ENCODE peak calls at places on chromosomes 2 and 18, in six cellular contexts. I is uterus; Z is G401; O is activated naive CD4-positive, alpha-beta T cell treated with Interleukin-2 at 50 U/mL for 16 hours; H is skeletal muscle cell; T is GDM1. U is an unnamed sample.
A peak's percentile ranks its signal among the peaks of the same experiment; 100 is the strongest.

GRCh38 chr18:23675236-23675635 is 12.5 kb upstream of the ANKRD29 start:
- DNase-seq in T (no peak), I (no peak), Z (no peak), O (no peak), H (no peak), U (no peak)

GRCh38 chr18:8616026-8616401 is 6.8 kb downstream of the RAB12 start:
- DNase-seq in Z (no peak), T (no peak), H (no peak), O (no peak), I (no peak), U (no peak)

GRCh38 chr2:74778381-74779371 is 55.3 kb upstream of the HK2 start:
- DNase-seq in I (no peak), T (no peak), O (no peak), Z (no peak), H (no peak), U (no peak)

GRCh38 chr18:70414315-70414714 is 125.5 kb downstream of the SOCS6 start:
- DNase-seq in Z (no peak), O (no peak), I (no peak), T (no peak), H (no peak), U (no peak)

GRCh38 chr18:32010124-32010745 is 8.4 kb upstream of the RNF125 start:
- DNase-seq in T (no peak), O (no peak), H (no peak), I (no peak), Z (no peak), U (no peak)

GRCh38 chr2:228838819-228839218 is 432.3 kb downstream of the PID1 start:
- DNase-seq in I (no peak), O (no peak), T (no peak), Z (no peak), H (no peak), U (no peak)

GRCh38 chr2:167132066-167132465 is 243.8 kb downstream of the XIRP2 start:
- DNase-seq in Z (no peak), H (no peak), T (no peak), I (no peak), O (no peak), U (no peak)

GRCh38 chr2:177598321-177598922 is 205.8 kb downstream of the AGPS start:
- DNase-seq in Z (peak; percentile 88), O (no peak), I (peak; percentile 61), T (no peak), H (peak; percentile 52), U (peak; percentile 79)

GRCh38 chr2:141534671-141535359 is 596.0 kb downstream of the LRP1B start:
- DNase-seq in O (no peak), T (peak; percentile 68), I (no peak), Z (no peak), H (no peak), U (no peak)

GRCh38 chr2:81073412-81073811 is 768.9 kb upstream of the LRRTM1 start:
- DNase-seq in O (no peak), T (no peak), H (no peak), I (no peak), Z (no peak), U (no peak)

GRCh38 chr18:54260376-54261072 is 8.8 kb upstream of the POLI start:
- DNase-seq in Z (no peak), H (no peak), T (no peak), I (no peak), O (no peak), U (no peak)

GRCh38 chr2:41830600-41830999 is 217.2 kb upstream of the PKDCC start:
- DNase-seq in O (no peak), Z (no peak), T (no peak), H (no peak), I (no peak), U (no peak)

GRCh38 chr2:202056611-202057010 is 16.4 kb upstream of the KIAA2012 start:
- DNase-seq in I (no peak), Z (no peak), T (no peak), O (no peak), H (no peak), U (peak; percentile 29)

GRCh38 chr2:7835693-7836680 is 845.9 kb upstream of the ID2 start:
- DNase-seq in O (no peak), I (no peak), H (no peak), Z (no peak), T (peak; percentile 56), U (peak; percentile 13)

GRCh38 chr18:73235491-73235890 is 367.7 kb upstream of the NETO1 start:
- DNase-seq in T (no peak), Z (no peak), O (no peak), H (peak; percentile 88), I (no peak), U (no peak)

GRCh38 chr2:157748371-157749132 is 119.9 kb upstream of the ACVR1C start:
- DNase-seq in H (no peak), Z (no peak), I (no peak), O (no peak), T (no peak), U (peak; percentile 13)

GRCh38 chr18:12155996-12156395 is 62.4 kb downstream of the ANKRD62 start:
- DNase-seq in I (no peak), H (no peak), T (no peak), O (no peak), Z (no peak), U (no peak)

GRCh38 chr2:49110571-49111315 is 43.6 kb downstream of the FSHR start:
- DNase-seq in I (no peak), Z (peak; percentile 53), H (no peak), O (no peak), T (no peak), U (no peak)

GRCh38 chr2:54468643-54469042 is 12.5 kb downstream of the SPTBN1 start:
- DNase-seq in O (no peak), Z (no peak), I (no peak), H (no peak), T (no peak), U (no peak)

GRCh38 chr2:128187032-128187654 is 96.1 kb downstream of the UGGT1 start:
- DNase-seq in H (peak; percentile 31), I (no peak), O (no peak), Z (no peak), T (no peak), U (peak; percentile 91)

GRCh38 chr2:2014251-2014761 is 270.0 kb upstream of the PXDN start:
- DNase-seq in Z (peak; percentile 93), I (no peak), O (no peak), T (no peak), H (peak; percentile 45), U (no peak)

GRCh38 chr2:82139979-82140611 is 1835.5 kb upstream of the LRRTM1 start:
- DNase-seq in Z (no peak), T (no peak), I (no peak), H (no peak), O (no peak), U (no peak)

GRCh38 chr18:56901919-56902318 is 245.0 kb upstream of the BOD1L2 start:
- DNase-seq in I (no peak), O (no peak), Z (no peak), H (no peak), T (no peak), U (no peak)

GRCh38 chr18:23227729-23228075 is 92.4 kb downstream of the CABLES1 start:
- DNase-seq in T (no peak), I (no peak), O (no peak), Z (no peak), H (no peak), U (no peak)

GRCh38 chr2:63189026-63189425 is 138.4 kb downstream of the OTX1 start:
- DNase-seq in O (no peak), T (no peak), I (no peak), Z (peak; percentile 9), H (peak; percentile 2), U (peak; percentile 32)

GRCh38 chr2:67641709-67642397 is 244.7 kb downstream of the ETAA1 start:
- DNase-seq in H (no peak), O (no peak), I (no peak), T (no peak), Z (peak; percentile 26), U (peak; percentile 49)

GRCh38 chr2:120677696-120678095 is 58.0 kb upstream of the GLI2 start:
- DNase-seq in Z (no peak), H (no peak), T (no peak), I (no peak), O (no peak), U (no peak)

GRCh38 chr18:68402784-68403183 is 312.1 kb downstream of the TMX3 start:
- DNase-seq in O (no peak), H (no peak), T (no peak), I (no peak), Z (no peak), U (no peak)

GRCh38 chr2:159715451-159715850 is 3.1 kb downstream of the MARCHF7 start:
- DNase-seq in I (no peak), H (no peak), T (no peak), O (no peak), Z (no peak), U (no peak)

GRCh38 chr2:172461591-172462392 is 34.4 kb downstream of the ITGA6 start:
- DNase-seq in H (no peak), T (peak; percentile 57), O (peak; percentile 80), Z (peak; percentile 19), I (peak; percentile 46), U (no peak)

GRCh38 chr2:236137066-236137465 is 31.1 kb downstream of the GBX2 start:
- DNase-seq in Z (no peak), I (no peak), T (no peak), H (no peak), O (no peak), U (no peak)

GRCh38 chr2:101985101-101985792 is 6.5 kb upstream of the IL1R2 start:
- DNase-seq in Z (no peak), T (no peak), I (no peak), H (no peak), O (no peak), U (no peak)

U was measured in myocyte.